ENCODE peak calls at places on chromosomes 12 and 14, in six cellular contexts. Q is colonic mucosa, Y is gastrocnemius medialis, Z is transverse colon, I is A549, R is tibial artery. W is an unnamed sample.

GRCh38 chr14:86852530-86852929 is 1140.5 kb downstream of the GALC start:
- DNase-seq in Q (no peak), Y (no peak), Z (no peak), I (no peak), R (no peak), W (no peak)

GRCh38 chr12:22986997-22987396 is 362.0 kb downstream of the ETNK1 start:
- DNase-seq in Q (no peak), Y (no peak), Z (no peak), I (no peak), R (no peak), W (no peak)

GRCh38 chr14:84225243-84225642 is 1304.7 kb upstream of the FLRT2 start:
- DNase-seq in Q (peak; percentile 24), Y (no peak), Z (peak; percentile 16), I (no peak), R (no peak), W (peak; percentile 70)

GRCh38 chr14:78758333-78758732 is 588.2 kb downstream of the NRXN3 start:
- DNase-seq in Q (no peak), Y (no peak), Z (no peak), I (peak; percentile 14), R (no peak), W (peak; percentile 27)

GRCh38 chr12:127489055-127489454 is 777.9 kb upstream of the TMEM132C start:
- DNase-seq in Q (peak; percentile 33), Y (no peak), Z (peak; percentile 30), I (no peak), R (no peak), W (no peak)

GRCh38 chr12:25352078-25352918 is 101.6 kb upstream of the KRAS start:
- DNase-seq in Q (no peak), Y (no peak), Z (no peak), I (no peak), R (no peak), W (no peak)

GRCh38 chr14:87888136-87888999 is 104.6 kb downstream of the GALC start:
- DNase-seq in Q (peak; percentile 29), Y (no peak), Z (peak; percentile 8), I (peak; percentile 14), R (peak; percentile 43), W (peak; percentile 77)

GRCh38 chr12:91239497-91239896 is 56.9 kb upstream of the DCN start:
- DNase-seq in Q (no peak), Y (no peak), Z (no peak), I (no peak), R (no peak), W (no peak)

GRCh38 chr14:90288646-90289355 is 32.4 kb downstream of the PSMC1 start:
- DNase-seq in Q (no peak), Y (no peak), Z (no peak), I (no peak), R (no peak), W (peak; percentile 15)

GRCh38 chr12:65430571-65431306 is 152.3 kb downstream of the MSRB3 start:
- DNase-seq in Q (no peak), Y (no peak), Z (no peak), I (peak; percentile 4), R (no peak), W (no peak)

DNA sequence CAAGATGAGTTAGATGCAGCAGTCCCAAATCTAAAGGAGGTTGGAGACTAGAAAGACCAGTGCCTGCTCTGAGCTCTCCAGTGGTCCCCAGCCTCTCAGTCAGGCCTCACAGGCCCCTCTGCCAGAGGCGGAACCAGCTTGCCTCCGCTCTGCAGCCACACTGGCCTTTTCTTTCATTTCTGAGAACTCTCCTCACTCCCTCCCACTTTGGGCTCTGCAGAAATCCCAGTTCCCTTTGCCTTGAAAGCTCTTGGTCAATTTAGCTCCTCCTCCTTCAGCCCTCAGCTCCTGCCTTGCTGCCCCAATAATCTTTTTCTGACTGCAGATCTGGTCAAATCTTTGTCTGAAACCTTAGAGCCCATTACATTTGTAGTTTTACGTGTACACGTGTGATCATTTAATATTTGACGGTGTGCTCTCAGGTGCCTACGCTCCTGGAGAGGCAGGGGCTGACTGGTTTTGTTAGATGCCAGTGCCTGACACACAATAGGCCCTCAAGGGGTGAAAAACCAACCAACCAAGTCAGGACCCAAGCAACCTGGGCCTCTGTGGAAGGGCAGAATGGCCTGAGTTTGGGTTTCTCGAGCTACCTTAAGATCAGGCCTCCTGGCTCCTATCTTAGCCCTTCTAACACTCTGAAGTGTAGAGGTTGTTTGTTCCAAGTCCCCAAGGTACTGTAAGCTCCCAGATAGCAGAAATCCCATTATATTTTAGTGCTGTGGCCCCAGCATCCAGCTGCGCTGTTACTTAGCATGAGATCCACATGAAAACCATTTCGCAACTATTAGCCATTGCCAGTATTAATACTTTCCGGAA is 1.1 kb upstream of the NUDT4 start:
- DNase-seq in Q (peak; percentile 67), Y (peak; percentile 6), Z (peak; percentile 51), I (no peak), R (no peak), W (no peak)
- H3K4me3 ChIP-seq in Q (peak overlapping the region; percentile 64), Y (peak overlapping the region; percentile 98), Z (peak overlapping the region; percentile 98), I (peak overlapping the region; percentile 64), R (peak overlapping the region; percentile 84), W (peak overlapping the region; percentile 95)

DNA sequence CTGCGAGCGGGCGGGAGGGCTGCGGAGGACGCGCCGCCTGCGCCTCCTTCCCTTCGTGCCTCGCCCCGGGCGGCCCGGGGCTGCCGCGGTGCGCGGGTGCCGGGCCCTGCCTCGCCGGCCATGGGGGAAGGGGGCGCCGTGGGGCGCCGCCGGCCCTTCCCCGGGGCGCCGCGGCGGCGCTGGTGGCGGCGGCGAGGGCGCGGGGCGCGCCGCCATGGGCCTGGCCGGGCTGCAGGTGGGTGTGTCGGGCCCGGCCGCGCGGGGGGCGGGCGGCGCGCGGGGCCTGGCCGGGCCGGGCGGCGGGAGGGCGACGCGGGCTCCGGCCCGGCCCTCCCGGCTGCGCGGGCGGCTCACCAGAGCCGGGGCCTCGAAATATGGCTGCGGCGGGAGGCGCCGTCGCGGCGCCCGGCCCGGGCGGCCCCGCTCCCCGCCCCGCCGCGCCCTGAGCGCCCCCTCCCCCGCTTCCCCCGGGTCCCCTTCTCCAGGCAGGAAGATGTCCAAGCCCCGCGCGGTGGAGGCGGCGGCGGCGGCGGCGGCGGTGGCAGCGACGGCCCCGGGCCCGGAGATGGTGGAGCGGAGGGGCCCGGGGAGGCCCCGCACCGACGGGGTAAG is 5.1 kb downstream of the KMT5A start:
- DNase-seq in Q (no peak), Y (no peak), Z (no peak), I (no peak), R (no peak), W (no peak)
- H3K27ac ChIP-seq in Q (peak overlapping the region; percentile 74), Y (peak overlapping the region; percentile 88), Z (peak overlapping the region; percentile 93), I (peak overlapping the region; percentile 99), R (peak overlapping the region; percentile 94), W (peak overlapping the region; percentile 94)

GRCh38 chr12:51238510-51239334 is at the start of gene DAZAP2:
- DNase-seq in Q (peak; percentile 97), Y (peak; percentile 94), Z (peak; percentile 98), I (peak; percentile 94), R (peak; percentile 94), W (peak; percentile 98)
- H3K4me3 ChIP-seq in Q (peak within 1 kb of the TSS; percentile 84), Y (peak within 1 kb of the TSS; percentile 100), Z (peak within 1 kb of the TSS; percentile 100), I (peak within 1 kb of the TSS; percentile 90), R (peak within 1 kb of the TSS; percentile 76), W (peak within 1 kb of the TSS; percentile 99)

GRCh38 chr14:61240206-61240605 is 40.9 kb downstream of the TMEM30B start:
- DNase-seq in Q (no peak), Y (no peak), Z (no peak), I (no peak), R (no peak), W (no peak)

GRCh38 chr14:61234215-61234916 is 46.8 kb downstream of the TMEM30B start:
- DNase-seq in Q (no peak), Y (no peak), Z (no peak), I (no peak), R (no peak), W (no peak)

GRCh38 chr14:61233436-61233956 is 47.6 kb downstream of the TMEM30B start:
- DNase-seq in Q (no peak), Y (no peak), Z (no peak), I (no peak), R (no peak), W (no peak)

GRCh38 chr14:61244051-61244450 is 37.1 kb downstream of the TMEM30B start:
- DNase-seq in Q (no peak), Y (no peak), Z (no peak), I (no peak), R (no peak), W (no peak)

GRCh38 chr14:61238611-61239010 is 42.5 kb downstream of the TMEM30B start:
- DNase-seq in Q (no peak), Y (no peak), Z (no peak), I (no peak), R (no peak), W (no peak)
- H3K27ac ChIP-seq in Q (no peak overlapping the region), Y (no peak overlapping the region), Z (no peak overlapping the region), I (no peak overlapping the region), R (no peak overlapping the region), W (no peak overlapping the region)

GRCh38 chr14:58426819-58427288 is 477 bp downstream of the TIMM9 start:
- DNase-seq in Q (peak; percentile 67), Y (peak; percentile 30), Z (peak; percentile 59), I (peak; percentile 56), R (peak; percentile 43), W (peak; percentile 74)

GRCh38 chr14:58428011-58428807 is 690 bp downstream of the KIAA0586 start:
- DNase-seq in Q (peak; percentile 43), Y (no peak), Z (peak; percentile 12), I (peak; percentile 43), R (no peak), W (peak; percentile 22)

GRCh38 chr14:58427289-58428010 is at the start of the genes KIAA0586 and TIMM9:
- DNase-seq in Q (peak; percentile 96), Y (peak; percentile 95), Z (peak; percentile 97), I (peak; percentile 90), R (peak; percentile 97), W (peak; percentile 96)

DNA sequence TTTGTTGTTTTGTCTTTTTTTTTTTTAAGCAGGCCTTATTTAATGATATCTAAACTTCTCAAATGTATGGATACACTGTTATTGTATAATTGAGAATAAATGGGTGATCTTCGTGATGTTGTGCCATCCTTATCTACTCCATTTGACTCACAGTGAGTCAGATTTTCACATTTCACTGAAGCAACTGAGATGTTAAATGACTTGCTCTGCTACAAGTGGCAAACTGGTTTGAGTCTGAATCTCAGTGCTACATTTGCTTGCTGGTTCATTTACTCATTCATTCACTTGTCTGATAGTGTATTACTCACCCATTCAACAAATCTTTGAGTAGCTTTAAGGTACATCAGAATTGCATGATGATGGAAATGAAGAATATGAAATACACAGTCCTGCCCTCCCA is 2.6 kb downstream of the KIAA0586 start:
- DNase-seq in Q (no peak), Y (no peak), Z (no peak), I (no peak), R (no peak), W (no peak)
- H3K4me3 ChIP-seq in Q (no peak overlapping the region), Y (no peak overlapping the region), Z (no peak overlapping the region), I (no peak overlapping the region), R (no peak overlapping the region), W (no peak overlapping the region)

DNA sequence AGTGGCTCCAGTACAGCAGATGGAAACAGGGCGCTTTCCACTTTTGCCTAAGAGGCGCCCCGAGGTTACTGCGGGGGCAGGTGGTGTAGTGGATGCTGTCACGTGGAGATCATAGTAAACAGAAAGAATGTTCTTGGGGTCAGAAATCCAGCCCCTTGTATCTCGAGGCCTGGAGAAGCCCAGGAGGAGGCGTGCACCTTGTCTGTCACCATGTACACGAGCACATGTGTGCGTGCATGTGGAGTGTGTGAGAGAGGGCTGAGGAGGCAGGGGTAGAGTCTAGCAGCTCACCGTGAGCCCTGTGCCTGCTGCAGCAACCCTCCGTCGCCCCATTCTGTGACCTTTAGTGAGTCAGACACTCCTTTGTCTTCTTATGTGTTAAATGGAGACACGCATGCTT is 59.0 kb downstream of the CACNA1C start:
- DNase-seq in Q (no peak), Y (no peak), Z (no peak), I (no peak), R (no peak), W (no peak)
- H3K27ac ChIP-seq in Q (no peak overlapping the region), Y (no peak overlapping the region), Z (peak overlapping the region; percentile 44), I (no peak overlapping the region), R (peak overlapping the region; percentile 74), W (no peak overlapping the region)

GRCh38 chr14:75295491-75296338 is 17.1 kb downstream of the FOS start:
- DNase-seq in Q (peak; percentile 89), Y (peak; percentile 68), Z (peak; percentile 89), I (peak; percentile 81), R (peak; percentile 88), W (peak; percentile 94)
- H3K4me3 ChIP-seq in Q (peak overlapping the region; percentile 50), Y (peak overlapping the region; percentile 83), Z (peak overlapping the region; percentile 67), I (peak overlapping the region; percentile 69), R (peak overlapping the region; percentile 61), W (peak overlapping the region; percentile 66)